ENCODE peak calls at places on chromosome 11, in eight cellular contexts. L is foreskin fibroblast, Z is nephron progenitor cell, Y is cardiac fibroblast, U is progenitor cell of endocrine pancreas, S is lower leg skin, T is WTC11, J is GM13976. K is an unnamed sample.

GRCh38 chr11:111797145-111797581 is 31.0 kb upstream of the PPP2R1B start:
- DNase-seq in J (peak), Z (no peak), U (no peak), T (no peak), L (peak), S (no peak), Y (peak), K (no peak)

GRCh38 chr11:121446752-121447156 is 5.4 kb upstream of the SORL1 start:
- DNase-seq in Z (peak), Y (no peak), U (no peak), T (no peak), J (no peak), L (peak), S (no peak), K (no peak)

GRCh38 chr11:46977940-46978595 is 41.5 kb downstream of the CSTPP1 start:
- DNase-seq in U (no peak), Z (no peak), S (no peak), Y (no peak), L (peak), T (no peak), J (no peak), K (no peak)

GRCh38 chr11:44568706-44569473 is 3.4 kb downstream of the CD82 start:
- DNase-seq in Y (peak), J (peak), S (peak), U (no peak), L (peak), Z (no peak), T (no peak), K (peak)

GRCh38 chr11:122559734-122560382 is 95.7 kb upstream of the UBASH3B start:
- DNase-seq in Y (no peak), U (no peak), S (no peak), Z (no peak), L (no peak), J (no peak), T (peak), K (peak)

GRCh38 chr11:2380807-2381350 is 3.8 kb downstream of the CD81 start:
- DNase-seq in L (no peak), Y (peak), J (peak), T (no peak), U (no peak), S (peak), Z (no peak), K (no peak)

GRCh38 chr11:128859563-128860441 is 7.3 kb downstream of the KCNJ1 start:
- DNase-seq in J (peak), Y (peak), S (no peak), T (peak), U (peak), Z (peak), L (peak), K (peak)

GRCh38 chr11:46977038-46977818 is 40.7 kb downstream of the CSTPP1 start:
- DNase-seq in L (no peak), J (no peak), T (peak), Y (no peak), S (no peak), U (no peak), Z (no peak), K (no peak)

GRCh38 chr11:76313913-76314740 is 66.8 kb downstream of the THAP12 start:
- DNase-seq in U (no peak), L (peak), J (no peak), S (no peak), Z (peak), Y (peak), T (peak), K (no peak)

GRCh38 chr11:118877487-118878173 is 6.1 kb upstream of the CXCR5 start:
- DNase-seq in J (no peak), T (no peak), S (no peak), L (no peak), Y (no peak), U (no peak), Z (no peak), K (no peak)

GRCh38 chr11:85709983-85710382 is 24.0 kb upstream of the CCDC89 start:
- DNase-seq in U (no peak), Y (no peak), L (no peak), S (no peak), Z (no peak), T (no peak), J (no peak), K (no peak)

GRCh38 chr11:65559535-65559934 is 1.4 kb upstream of the LTBP3 start:
- DNase-seq in Y (no peak), T (no peak), L (no peak), S (no peak), Z (no peak), U (no peak), J (no peak), K (peak)

GRCh38 chr11:62322524-62322923 is 14.7 kb upstream of the ASRGL1 start:
- DNase-seq in S (no peak), J (no peak), L (no peak), T (no peak), Y (no peak), U (no peak), Z (no peak), K (no peak)

DNA sequence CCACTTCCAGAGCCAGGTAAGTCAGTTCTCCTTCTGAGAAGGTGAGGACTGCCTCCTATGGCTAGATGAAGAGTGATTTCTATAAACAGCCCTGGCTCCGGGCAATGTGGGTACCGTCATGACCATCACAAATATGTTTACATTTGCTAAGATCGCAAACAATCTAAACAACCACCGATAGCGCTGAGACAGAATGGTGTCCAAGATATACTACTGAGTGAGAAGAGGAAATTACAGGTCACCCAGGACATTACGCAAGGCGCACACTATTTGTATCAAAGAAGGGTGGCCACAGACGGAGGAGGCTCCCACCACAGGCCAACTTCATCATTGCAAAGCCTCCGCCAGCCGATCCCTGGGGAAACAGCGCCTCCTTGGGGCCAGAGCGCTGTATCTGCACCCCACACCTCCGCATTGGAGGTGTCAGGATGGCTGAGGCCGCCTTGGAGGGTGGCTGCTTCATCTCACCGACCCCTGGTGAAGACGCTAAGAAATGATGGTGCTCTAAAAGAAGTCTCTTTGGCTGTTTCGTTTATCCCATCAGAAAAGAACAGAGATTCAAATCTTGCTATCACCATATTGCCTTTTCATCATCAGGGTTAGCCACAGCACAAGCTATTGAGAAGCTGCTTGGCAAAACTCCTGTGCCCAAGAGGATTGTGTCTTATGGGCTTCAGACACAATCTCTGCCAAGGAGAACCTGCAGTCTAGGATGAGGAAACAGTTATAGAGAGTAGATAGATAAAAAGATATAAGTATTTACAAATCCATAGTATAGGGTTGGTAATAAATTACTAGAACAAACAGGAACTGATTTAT is 12.3 kb upstream of the ASRGL1 start:
- DNase-seq in S (no peak), J (peak), U (peak), T (peak), Y (peak), L (peak), Z (peak), K (peak)
- TF ChIP-seq CTCF in S (no peak), J (peak), U (peak), T (peak), Y (peak), L (peak), Z (peak), K (peak)

GRCh38 chr11:15629690-15630321 is 515.1 kb downstream of the INSC start:
- DNase-seq in Z (peak), Y (no peak), L (no peak), U (no peak), S (no peak), J (no peak), T (peak), K (peak)
- TF ChIP-seq CTCF in Z (peak), Y (peak), L (no peak), U (peak), S (no peak), J (no peak), T (peak), K (no peak)

GRCh38 chr11:4087551-4087950 is 7.0 kb upstream of the RRM1 start:
- DNase-seq in Y (no peak), Z (no peak), U (no peak), S (no peak), J (no peak), T (no peak), L (peak), K (no peak)
- TF ChIP-seq CTCF in Y (peak), Z (peak), U (no peak), S (no peak), J (no peak), T (no peak), L (peak), K (no peak)

GRCh38 chr11:104873252-104873651 is 25.0 kb downstream of the CASP12 start:
- DNase-seq in U (no peak), Z (no peak), L (no peak), J (no peak), S (no peak), T (peak), Y (no peak), K (peak)
- TF ChIP-seq CTCF in U (no peak), Z (no peak), L (no peak), J (no peak), S (no peak), T (no peak), Y (peak), K (peak)

GRCh38 chr11:19767691-19768151 is 55.1 kb downstream of the NAV2 start:
- DNase-seq in S (no peak), Z (no peak), U (no peak), Y (no peak), L (no peak), J (no peak), T (no peak), K (no peak)

GRCh38 chr11:19770277-19770676 is 57.6 kb downstream of the NAV2 start:
- DNase-seq in T (no peak), Y (no peak), S (no peak), J (no peak), U (no peak), Z (no peak), L (no peak), K (no peak)

GRCh38 chr11:19769820-19770219 is 57.2 kb downstream of the NAV2 start:
- DNase-seq in Z (no peak), S (no peak), L (peak), T (no peak), U (no peak), Y (peak), J (no peak), K (no peak)

GRCh38 chr11:19768197-19768596 is 55.6 kb downstream of the NAV2 start:
- DNase-seq in T (no peak), S (no peak), U (no peak), L (no peak), J (no peak), Z (no peak), Y (no peak), K (no peak)

DNA sequence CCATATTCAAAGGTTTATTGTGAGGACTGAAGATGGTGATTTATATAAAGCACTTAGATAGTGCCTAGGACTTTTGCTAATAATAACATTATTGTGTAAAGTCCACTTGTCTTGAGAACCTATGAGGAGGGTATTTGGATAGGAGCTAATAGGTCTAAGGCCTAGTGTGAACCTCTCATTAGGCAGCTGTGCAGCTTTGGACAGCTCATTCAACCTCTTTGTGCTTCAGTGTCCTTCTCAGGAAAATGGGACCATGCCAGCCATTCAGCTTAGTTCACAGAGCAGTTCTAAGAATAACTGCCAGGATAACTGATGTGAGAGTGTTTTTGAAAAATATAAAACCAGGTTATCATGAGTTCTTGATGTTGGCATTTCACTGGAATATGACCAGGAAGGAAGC is 56.2 kb downstream of the NAV2 start:
- DNase-seq in Y (no peak), S (no peak), Z (no peak), U (no peak), L (no peak), J (no peak), T (no peak), K (no peak)
- TF ChIP-seq CTCF in Y (no peak), S (no peak), Z (no peak), U (no peak), L (no peak), J (no peak), T (no peak), K (no peak)

GRCh38 chr11:97732011-97732632 is 1288.6 kb upstream of the CNTN5 start:
- DNase-seq in L (no peak), U (no peak), T (no peak), Y (no peak), J (no peak), S (no peak), Z (no peak), K (no peak)

GRCh38 chr11:97729546-97730272 is 1291.0 kb upstream of the CNTN5 start:
- DNase-seq in Z (no peak), L (no peak), T (no peak), Y (peak), U (no peak), S (no peak), J (no peak), K (no peak)
- TF ChIP-seq CTCF in Z (no peak), L (no peak), T (no peak), Y (no peak), U (no peak), S (no peak), J (no peak), K (no peak)

GRCh38 chr11:102062106-102062505 is 14.9 kb downstream of the CFAP300 start:
- DNase-seq in Z (no peak), S (no peak), J (no peak), T (no peak), U (no peak), L (no peak), Y (no peak), K (no peak)

GRCh38 chr11:102064316-102064715 is 17.1 kb downstream of the CFAP300 start:
- DNase-seq in T (no peak), Z (no peak), J (no peak), L (no peak), S (no peak), Y (no peak), U (no peak), K (no peak)

DNA sequence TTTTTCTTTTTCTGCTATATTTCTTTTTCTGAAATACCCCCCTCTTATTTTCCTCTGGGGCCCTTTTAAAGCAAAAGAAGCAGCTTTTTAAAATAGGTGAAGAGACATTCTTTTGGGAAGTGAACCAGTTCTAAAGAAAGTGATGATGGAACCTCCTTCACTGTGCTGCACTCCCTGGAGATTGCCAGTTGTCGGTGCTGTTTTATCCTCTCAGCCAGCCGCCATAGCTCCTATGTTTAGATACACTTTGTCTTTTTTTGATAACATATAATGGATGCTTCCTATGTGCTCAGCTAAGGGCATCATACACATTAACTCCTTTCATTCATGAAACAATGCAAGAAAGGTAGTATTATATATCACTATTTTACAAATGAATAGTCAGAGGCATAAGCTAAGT is 14.0 kb downstream of the CFAP300 start:
- DNase-seq in J (no peak), L (peak), S (no peak), Z (no peak), T (no peak), Y (peak), U (no peak), K (no peak)
- TF ChIP-seq CTCF in J (no peak), L (no peak), S (no peak), Z (peak), T (no peak), Y (peak), U (peak), K (no peak)

DNA sequence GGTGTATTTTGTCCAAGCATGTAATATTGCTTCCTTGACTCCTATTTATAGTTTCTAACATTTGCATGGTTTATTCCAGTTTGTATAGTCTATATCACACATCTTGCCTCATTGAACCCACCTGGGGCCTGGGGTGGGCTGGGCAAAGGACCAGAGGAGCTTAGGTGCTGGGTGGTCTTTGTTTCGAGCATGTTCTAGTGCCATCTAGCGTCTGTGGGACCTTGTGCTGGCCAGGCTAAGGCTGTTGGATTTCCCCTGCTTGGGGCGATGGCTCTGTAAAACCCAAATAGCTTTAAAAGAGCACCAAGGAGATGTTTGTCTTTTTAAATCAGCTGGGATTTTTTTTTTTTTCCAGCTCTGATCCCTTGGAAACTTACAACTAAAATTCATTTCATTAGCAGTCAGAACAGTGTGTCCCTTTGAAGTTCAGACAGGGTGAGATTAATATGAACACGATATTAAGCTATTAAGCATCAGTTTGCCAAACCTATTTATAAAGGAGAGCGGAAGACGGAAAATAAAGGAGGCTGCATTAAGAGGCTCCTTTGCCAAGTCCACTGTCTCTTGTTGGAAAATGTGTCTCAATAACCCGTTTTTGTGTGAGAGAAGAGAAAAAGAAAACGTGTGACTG is 157.4 kb downstream of the COMMD9 start:
- DNase-seq in J (peak), T (peak), S (no peak), Y (peak), U (peak), L (peak), Z (peak), K (peak)
- TF ChIP-seq CTCF in J (peak), T (peak), S (no peak), Y (peak), U (peak), L (peak), Z (peak), K (peak)

DNA sequence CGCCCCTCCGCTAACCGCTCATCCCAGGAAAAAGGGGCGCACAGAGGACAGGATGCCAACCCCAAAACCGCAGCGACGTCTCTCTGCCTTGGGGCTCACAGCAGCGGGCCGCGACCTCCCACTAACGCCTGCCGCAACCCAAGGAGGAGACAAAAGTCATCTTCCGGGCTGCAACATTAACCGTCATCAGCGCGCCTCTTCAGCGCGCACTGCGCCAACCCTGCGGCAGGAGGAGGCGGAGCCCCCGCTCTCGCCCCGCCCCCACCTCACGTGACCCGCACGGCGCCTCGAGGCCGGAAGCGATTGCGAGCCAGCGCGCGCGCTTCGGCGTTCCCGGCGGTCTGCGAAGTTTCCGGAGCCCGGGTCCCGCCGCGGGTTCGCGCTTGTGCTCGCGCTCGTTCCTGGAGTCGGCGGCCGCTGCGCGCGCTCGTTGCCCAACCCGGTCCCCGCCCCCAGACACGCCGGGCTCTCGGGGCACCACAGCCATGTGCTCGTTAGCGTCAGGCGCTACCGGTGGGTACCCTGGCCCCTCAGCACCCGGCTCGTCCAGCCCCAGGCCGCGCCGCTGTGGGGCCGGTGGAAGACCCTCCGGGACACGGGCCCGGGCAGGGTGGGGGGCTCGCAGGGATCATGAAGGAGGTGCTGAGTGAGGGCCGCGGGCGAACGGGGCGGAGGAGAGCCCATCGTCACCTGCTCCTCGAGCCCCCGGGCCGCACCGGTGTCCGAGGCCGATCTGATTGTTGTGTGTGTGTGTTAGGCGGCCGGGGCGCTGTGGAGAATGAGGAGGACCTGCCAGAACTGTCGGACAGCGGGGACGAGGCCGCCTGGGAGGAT is at the start of gene PRMT3:
- DNase-seq in U (peak), Y (peak), S (peak), Z (peak), L (peak), J (peak), T (peak), K (peak)
- TF ChIP-seq CTCF in U (peak), Y (no peak), S (peak), Z (peak), L (no peak), J (no peak), T (peak), K (peak)